ENCODE peak calls at places on chromosomes 2 and 18, in four cellular contexts. G is activated naive CD4-positive, alpha-beta T cell; B is small intestine; Z is GM12892. M is an unnamed sample.

GRCh38 chr2:43318791-43319190 is 92.4 kb upstream of the ZFP36L2 start:
- DNase-seq in Z (no peak), B (no peak), G (no peak), M (peak; percentile 36)

GRCh38 chr2:142165790-142166189 is 35.0 kb upstream of the LRP1B start:
- DNase-seq in G (no peak), B (no peak), Z (no peak), M (peak; percentile 61)

GRCh38 chr2:112674229-112674628 is 28.5 kb downstream of the SLC20A1 start:
- DNase-seq in B (no peak), Z (no peak), G (no peak), M (no peak)

GRCh38 chr2:96664366-96664765 is 21.8 kb downstream of the FER1L5 start:
- DNase-seq in G (no peak), Z (no peak), B (no peak), M (no peak)

GRCh38 chr2:190532581-190532980 is 1.9 kb downstream of the NEMP2 start:
- DNase-seq in G (no peak), B (no peak), Z (no peak), M (no peak)

GRCh38 chr18:6056171-6056932 is 161.0 kb upstream of the TMEM200C start:
- DNase-seq in Z (peak; percentile 3), G (no peak), B (no peak), M (peak; percentile 8)

GRCh38 chr2:152400607-152401214 is 65.7 kb downstream of the FMNL2 start:
- DNase-seq in B (no peak), Z (no peak), G (no peak), M (no peak)

GRCh38 chr18:9535430-9535972 is 60.2 kb downstream of the RALBP1 start:
- DNase-seq in G (no peak), B (no peak), Z (no peak), M (peak; percentile 67)

GRCh38 chr2:19124135-19124534 is 234.3 kb downstream of the OSR1 start:
- DNase-seq in B (no peak), Z (no peak), G (no peak), M (no peak)

GRCh38 chr2:8154936-8155335 is 526.9 kb upstream of the ID2 start:
- DNase-seq in B (no peak), Z (no peak), G (no peak), M (no peak)

GRCh38 chr2:160109939-160110673 is 47.7 kb upstream of the PLA2R1 start:
- DNase-seq in Z (no peak), B (peak; percentile 77), G (no peak), M (peak; percentile 92)

GRCh38 chr2:204871246-204871953 is 326.1 kb downstream of the PARD3B start:
- DNase-seq in G (no peak), Z (no peak), B (peak; percentile 13), M (peak; percentile 45)

GRCh38 chr2:181456660-181457120 is 496 bp upstream of the ITGA4 start:
- DNase-seq in B (peak; percentile 63), Z (peak; percentile 23), G (peak; percentile 23), M (peak; percentile 7)

GRCh38 chr2:97995026-97995733 is 568 bp downstream of the TMEM131 start:
- DNase-seq in G (peak; percentile 17), B (peak; percentile 61), Z (peak; percentile 49), M (peak; percentile 68)

GRCh38 chr18:3652380-3653262 is 202.6 kb downstream of the TGIF1 start:
- DNase-seq in Z (no peak), G (no peak), B (peak; percentile 96), M (peak; percentile 91)

GRCh38 chr2:177763532-177764265 is 308.9 kb downstream of the PDE11A start:
- DNase-seq in G (peak; percentile 20), B (peak; percentile 66), Z (peak; percentile 30), M (peak; percentile 89)

GRCh38 chr2:208781166-208781565 is 374.6 kb downstream of the PTH2R start:
- DNase-seq in B (no peak), Z (no peak), G (no peak), M (no peak)

GRCh38 chr18:79510731-79511141 is 115.0 kb downstream of the NFATC1 start:
- DNase-seq in Z (no peak), B (no peak), G (no peak), M (no peak)

M was measured in hepatocyte.